ENCODE peak calls at places on chromosome 1, in four cellular contexts. C is heart left ventricle, Y is K562, J is aorta. R is an unnamed sample.
A peak's percentile ranks its signal among the peaks of the same experiment; 100 is the strongest.

GRCh38 chr1:29209173-29209572 is 21.6 kb downstream of the MECR start:
- DNase-seq in C (no peak), Y (no peak), J (no peak), R (no peak)

GRCh38 chr1:217647791-217648190 is 16.6 kb downstream of the SPATA17 start:
- DNase-seq in C (no peak), Y (no peak), J (no peak), R (no peak)

GRCh38 chr1:25616932-25617625 is 488 bp downstream of the MAN1C1 start:
- DNase-seq in C (peak; percentile 20), Y (peak; percentile 63), J (peak; percentile 59), R (no peak)

GRCh38 chr1:27656157-27656893 is 15.7 kb downstream of the IFI6 start:
- DNase-seq in C (peak; percentile 66), Y (no peak), J (peak; percentile 87), R (no peak)

GRCh38 chr1:230822092-230822581 is 46.2 kb downstream of the C1orf198 start:
- DNase-seq in C (peak; percentile 64), Y (no peak), J (peak; percentile 69), R (no peak)

GRCh38 chr1:154478639-154479038 is 23.4 kb upstream of the TDRD10 start:
- DNase-seq in C (no peak), Y (peak; percentile 45), J (no peak), R (no peak)

GRCh38 chr1:5757177-5757820 is 234.9 kb downstream of the NPHP4 start:
- DNase-seq in C (no peak), Y (no peak), J (peak; percentile 36), R (no peak)

GRCh38 chr1:186785503-186785902 is 43.2 kb upstream of the PLA2G4A start:
- DNase-seq in C (no peak), Y (no peak), J (no peak), R (no peak)

GRCh38 chr1:153525088-153525713 is 10.6 kb downstream of the S100A6 start:
- DNase-seq in C (no peak), Y (no peak), J (peak; percentile 46), R (no peak)

GRCh38 chr1:1092149-1092855 is 18.2 kb upstream of the RNF223 start:
- DNase-seq in C (no peak), Y (no peak), J (peak; percentile 41), R (no peak)

GRCh38 chr1:56617141-56617540 is 28.0 kb upstream of the PRKAA2 start:
- DNase-seq in C (no peak), Y (no peak), J (no peak), R (no peak)

GRCh38 chr1:246669659-246670058 is 54.5 kb upstream of the SCCPDH start:
- DNase-seq in C (no peak), Y (no peak), J (no peak), R (no peak)

GRCh38 chr1:113242481-113242880 is 147.8 kb upstream of the MAGI3 start:
- DNase-seq in C (no peak), Y (no peak), J (no peak), R (no peak)

GRCh38 chr1:185207980-185208602 is 51.1 kb downstream of the SWT1 start:
- DNase-seq in C (no peak), Y (no peak), J (no peak), R (no peak)

GRCh38 chr1:52636701-52637695 is 4.0 kb downstream of the SHISAL2A start:
- DNase-seq in C (no peak), Y (no peak), J (no peak), R (no peak)

GRCh38 chr1:215140135-215140534 is 57.6 kb downstream of the KCNK2 start:
- DNase-seq in C (no peak), Y (no peak), J (no peak), R (no peak)

GRCh38 chr1:155064109-155064812 is 721 bp downstream of the EFNA4 start:
- DNase-seq in C (no peak), Y (no peak), J (no peak), R (no peak)

GRCh38 chr1:229553621-229554120 is 4.8 kb downstream of the ABCB10 start:
- DNase-seq in C (no peak), Y (no peak), J (no peak), R (no peak)

GRCh38 chr1:240399381-240399780 is 212.6 kb downstream of the GREM2 start:
- DNase-seq in C (no peak), Y (no peak), J (no peak), R (no peak)

GRCh38 chr1:225963735-225964530 is 22.9 kb upstream of the LEFTY2 start:
- DNase-seq in C (no peak), Y (no peak), J (no peak), R (no peak)

GRCh38 chr1:81824759-81825158 is 24.0 kb downstream of the ADGRL2 start:
- DNase-seq in C (no peak), Y (no peak), J (no peak), R (no peak)

GRCh38 chr1:215114154-215114933 is 31.8 kb downstream of the KCNK2 start:
- DNase-seq in C (no peak), Y (no peak), J (no peak), R (no peak)

GRCh38 chr1:204274441-204274840 is 60.7 kb upstream of the GOLT1A start:
- DNase-seq in C (no peak), Y (no peak), J (no peak), R (no peak)

GRCh38 chr1:100530901-100531487 is 6.9 kb upstream of the GPR88 start:
- DNase-seq in C (peak; percentile 35), Y (no peak), J (peak; percentile 57), R (no peak)

GRCh38 chr1:48039088-48040049 is 42.2 kb upstream of the TRABD2B start:
- DNase-seq in C (peak; percentile 21), Y (no peak), J (no peak), R (no peak)

GRCh38 chr1:156767879-156768608 is 709 bp downstream of the PRCC start:
- DNase-seq in C (peak; percentile 33), Y (peak; percentile 68), J (peak; percentile 69), R (no peak)

GRCh38 chr1:38815903-38816627 is 43.5 kb downstream of the RRAGC start:
- DNase-seq in C (no peak), Y (peak; percentile 94), J (no peak), R (no peak)

GRCh38 chr1:9279172-9279840 is 13.4 kb upstream of the SPSB1 start:
- DNase-seq in C (no peak), Y (no peak), J (peak; percentile 38), R (no peak)

GRCh38 chr1:78114034-78114956 is 68.5 kb downstream of the GIPC2 start:
- DNase-seq in C (peak; percentile 44), Y (peak; percentile 37), J (no peak), R (no peak)

GRCh38 chr1:20074725-20075171 is 4.8 kb downstream of the PLA2G5 start:
- DNase-seq in C (no peak), Y (no peak), J (no peak), R (no peak)

GRCh38 chr1:72557446-72558049 is 275.2 kb upstream of the NEGR1 start:
- DNase-seq in C (no peak), Y (no peak), J (no peak), R (no peak)

GRCh38 chr1:185696419-185697150 is 37.6 kb upstream of the HMCN1 start:
- DNase-seq in C (no peak), Y (no peak), J (no peak), R (no peak)

GRCh38 chr1:168865850-168866620 is 137.0 kb upstream of the DPT start:
- DNase-seq in C (no peak), Y (no peak), J (no peak), R (no peak)

GRCh38 chr1:231068772-231069171 is 28.7 kb upstream of the FAM89A start:
- DNase-seq in C (no peak), Y (no peak), J (no peak), R (no peak)

GRCh38 chr1:24769656-24770651 is 24.7 kb downstream of the CLIC4 start:
- DNase-seq in C (no peak), Y (no peak), J (no peak), R (no peak)

DNA sequence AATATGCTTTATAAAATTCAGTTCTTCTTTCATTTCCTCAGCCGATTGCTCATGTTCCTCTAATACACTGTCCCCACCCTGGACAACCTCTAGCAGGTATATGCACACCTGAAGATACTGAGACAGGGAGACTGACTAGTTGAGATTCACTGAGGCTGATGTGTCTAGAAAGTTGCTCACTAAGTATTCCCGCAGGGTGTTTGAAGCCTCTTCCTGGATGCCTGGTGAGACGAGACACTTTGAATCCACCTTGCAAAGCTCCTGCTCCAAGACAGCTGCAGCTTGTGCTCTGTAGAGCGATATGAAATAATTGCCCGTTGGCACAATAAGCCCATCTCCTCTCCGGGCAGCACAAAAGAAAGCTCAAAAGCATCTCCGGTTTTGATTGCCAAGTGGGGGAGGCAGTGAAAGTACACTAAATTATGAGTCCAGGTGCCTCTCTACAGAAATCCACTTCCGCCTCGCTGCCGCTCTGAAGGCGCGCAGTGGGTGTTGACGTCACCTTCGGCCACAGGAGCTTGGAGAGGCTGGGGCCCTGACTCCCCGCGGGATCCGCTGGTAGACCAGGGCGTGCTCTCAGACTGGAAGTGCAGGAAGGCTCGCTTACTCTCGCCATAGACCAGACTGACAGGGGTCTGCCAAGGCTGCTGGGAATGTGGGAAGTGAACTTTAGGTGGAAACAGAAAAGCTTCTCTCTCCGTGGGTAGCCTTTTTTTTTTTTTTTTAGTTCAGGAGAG is 46.3 kb downstream of the GPA33 start:
- DNase-seq in C (peak; percentile 52), Y (peak; percentile 78), J (peak; percentile 71), R (no peak)
- H3K27ac ChIP-seq in C (no peak overlapping the region), Y (no peak overlapping the region), J (no peak overlapping the region), R (no peak overlapping the region)

GRCh38 chr1:51517361-51518032 is 1.6 kb downstream of the EPS15 start:
- DNase-seq in C (no peak), Y (no peak), J (no peak), R (no peak)
- H3K27ac ChIP-seq in C (peak overlapping the region; percentile 97), Y (peak overlapping the region; percentile 84), J (no peak overlapping the region), R (peak overlapping the region; percentile 82)

DNA sequence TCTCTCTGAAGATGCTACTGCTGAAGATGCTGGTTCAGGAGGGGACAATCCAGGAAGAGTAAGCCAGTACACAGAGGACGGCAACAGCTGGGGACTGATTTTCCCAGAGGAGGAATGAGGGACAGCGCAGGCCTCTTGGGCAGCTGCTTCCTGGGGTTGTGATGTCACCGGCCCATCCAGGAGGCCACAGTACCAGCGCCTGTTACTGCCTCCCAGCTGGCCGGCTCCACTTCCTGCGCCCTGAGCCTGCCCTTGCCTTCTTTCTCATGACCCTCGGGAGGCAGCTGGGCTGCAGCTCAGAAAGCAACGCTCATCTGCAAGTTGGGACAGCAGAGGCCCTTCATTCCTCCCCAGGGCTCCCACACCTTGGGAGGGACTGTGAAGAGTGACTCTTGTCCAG is 21.9 kb upstream of the ID3 start:
- DNase-seq in C (peak; percentile 83), Y (no peak), J (peak; percentile 61), R (no peak)
- H3K27ac ChIP-seq in C (peak overlapping the region; percentile 76), Y (no peak overlapping the region), J (no peak overlapping the region), R (peak overlapping the region; percentile 83)

DNA sequence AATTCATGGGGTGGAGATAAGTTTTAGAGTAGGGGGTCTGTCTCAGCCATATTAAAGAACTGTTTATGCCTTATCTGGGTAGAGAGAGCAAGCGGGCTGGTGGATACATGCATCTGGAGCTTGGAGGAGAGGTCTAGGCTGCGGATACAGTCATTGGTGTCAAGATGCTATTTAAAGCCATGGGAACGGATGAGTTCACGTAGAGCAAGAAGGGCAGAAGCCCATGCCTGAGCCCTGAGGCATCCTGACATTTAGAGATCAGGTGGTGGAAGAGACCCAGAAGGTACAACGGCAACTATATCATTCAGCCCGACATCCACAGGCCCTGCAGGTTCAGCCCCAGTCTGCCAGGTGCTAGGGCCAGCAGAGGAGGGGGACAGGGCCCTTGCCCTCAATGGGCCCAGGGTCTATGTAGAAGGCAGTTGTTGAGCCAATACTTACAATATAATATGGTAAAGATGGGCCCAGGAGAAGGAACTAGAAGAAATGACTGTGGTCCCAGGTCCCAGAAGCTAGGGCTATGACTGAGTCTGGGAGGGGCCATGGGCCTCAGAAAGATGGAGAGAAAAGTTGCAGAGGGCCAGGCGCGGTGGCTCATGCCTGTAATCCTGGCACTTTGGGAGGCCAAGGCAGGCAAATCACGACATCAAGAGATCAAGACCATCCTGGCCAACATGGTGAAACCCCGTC is 15.2 kb upstream of the CHI3L1 start:
- DNase-seq in C (no peak), Y (no peak), J (no peak), R (no peak)
- H3K27ac ChIP-seq in C (peak overlapping the region; percentile 61), Y (no peak overlapping the region), J (no peak overlapping the region), R (no peak overlapping the region)

GRCh38 chr1:32448773-32449456 is 16.0 kb upstream of the ZBTB8B start:
- DNase-seq in C (no peak), Y (peak; percentile 62), J (no peak), R (no peak)

GRCh38 chr1:32447469-32448185 is 17.2 kb upstream of the ZBTB8B start:
- DNase-seq in C (no peak), Y (peak; percentile 32), J (peak; percentile 52), R (no peak)
- H3K27ac ChIP-seq in C (no peak overlapping the region), Y (no peak overlapping the region), J (no peak overlapping the region), R (no peak overlapping the region)

R was measured in substantia nigra.